ENCODE peak calls at places on chromosomes 5 and 9, in six cellular contexts. F, O, P, N, L and W are unnamed samples.
A peak's percentile ranks its signal among the peaks of the same experiment; 100 is the strongest.

GRCh38 chr9:125630436-125630835 is 76.6 kb downstream of the MAPKAP1 start:
- DNase-seq in O (no peak), P (no peak), L (no peak), N (no peak), F (no peak), W (no peak)

GRCh38 chr5:53407373-53407772 is 73.1 kb upstream of the FST start:
- DNase-seq in N (no peak), L (no peak), P (no peak), O (no peak), F (no peak), W (no peak)

GRCh38 chr9:33320568-33321261 is 30.4 kb downstream of the NFX1 start:
- DNase-seq in L (no peak), N (peak; percentile 90), F (peak; percentile 48), O (no peak), P (no peak), W (no peak)

GRCh38 chr5:126849101-126849678 is 72.3 kb downstream of the LMNB1 start:
- DNase-seq in N (no peak), O (no peak), F (peak; percentile 37), P (no peak), L (no peak), W (no peak)

GRCh38 chr5:55114061-55114460 is 11.6 kb downstream of the GZMA start:
- DNase-seq in F (no peak), P (no peak), L (no peak), N (no peak), O (no peak), W (no peak)

GRCh38 chr9:131668439-131669233 is 71.2 kb downstream of the RAPGEF1 start:
- DNase-seq in P (no peak), O (no peak), F (peak; percentile 44), L (no peak), N (no peak), W (peak; percentile 36)

GRCh38 chr5:93571111-93571977 is 9.7 kb downstream of the NR2F1-AS1 start:
- DNase-seq in P (no peak), F (no peak), N (no peak), L (no peak), O (no peak), W (no peak)

GRCh38 chr5:164663223-164663989 is 1158.0 kb downstream of the MAT2B start:
- DNase-seq in F (no peak), O (no peak), P (no peak), L (no peak), N (no peak), W (no peak)

GRCh38 chr5:83751201-83751600 is 30.5 kb upstream of the HAPLN1 start:
- DNase-seq in N (no peak), O (no peak), L (no peak), P (no peak), F (no peak), W (no peak)

GRCh38 chr5:112472614-112473013 is 53.5 kb upstream of the EPB41L4A start:
- DNase-seq in O (no peak), N (no peak), P (no peak), L (no peak), F (no peak), W (no peak)

GRCh38 chr5:33488558-33489355 is 48.0 kb downstream of the TARS1 start:
- DNase-seq in F (no peak), L (no peak), O (no peak), P (no peak), N (no peak), W (no peak)

GRCh38 chr5:123951204-123951977 is 439.4 kb downstream of the CSNK1G3 start:
- DNase-seq in F (no peak), N (peak; percentile 86), L (no peak), O (no peak), P (no peak), W (no peak)

GRCh38 chr5:42879267-42879666 is 67.6 kb upstream of the SELENOP start:
- DNase-seq in P (no peak), F (peak; percentile 66), L (peak; percentile 71), O (no peak), N (no peak), W (no peak)

GRCh38 chr5:54217826-54218503 is 92.4 kb downstream of the ARL15 start:
- DNase-seq in F (peak; percentile 75), L (peak; percentile 40), P (peak; percentile 57), N (peak; percentile 60), O (no peak), W (no peak)

GRCh38 chr5:96259211-96259772 is 173.8 kb downstream of the PCSK1 start:
- DNase-seq in P (no peak), O (no peak), F (no peak), L (no peak), N (no peak), W (no peak)

GRCh38 chr5:88675159-88675757 is 207.7 kb downstream of the MEF2C start:
- DNase-seq in P (no peak), N (no peak), F (no peak), O (no peak), L (no peak), W (no peak)

DNA sequence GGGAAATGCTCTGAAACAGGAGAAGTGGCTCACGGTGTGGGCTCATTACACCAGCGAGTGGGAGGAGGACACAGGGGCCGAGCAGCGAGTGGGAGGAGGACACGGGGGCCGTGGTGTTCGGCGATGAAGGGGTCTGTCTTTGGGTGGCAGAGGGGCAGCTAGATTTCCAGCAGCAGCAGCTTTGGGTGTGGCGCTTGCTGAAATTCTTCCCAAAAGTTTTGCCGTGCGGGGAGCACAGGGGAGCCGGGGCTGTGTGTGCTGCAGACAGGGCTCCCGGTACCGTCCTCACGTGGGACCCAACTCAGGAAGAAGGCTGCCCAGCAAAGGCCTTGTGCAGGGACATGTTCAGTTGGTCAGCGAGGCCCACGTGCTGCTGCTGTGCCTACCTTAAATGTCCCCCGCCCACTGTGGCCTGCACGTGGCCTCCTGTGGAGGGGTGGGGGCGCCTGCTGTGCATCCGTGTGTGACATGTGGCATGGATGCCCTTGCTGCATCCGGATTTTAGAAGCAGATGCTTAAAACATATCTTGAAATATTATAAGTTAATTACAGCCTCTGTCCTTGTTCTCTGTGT is 124.3 kb upstream of the CACNA1B start:
- DNase-seq in P (no peak), O (no peak), N (no peak), F (no peak), L (no peak), W (no peak)
- H3K27ac ChIP-seq in P (no peak overlapping the region), O (no peak overlapping the region), N (no peak overlapping the region), F (no peak overlapping the region), L (no peak overlapping the region), W (no peak overlapping the region)

DNA sequence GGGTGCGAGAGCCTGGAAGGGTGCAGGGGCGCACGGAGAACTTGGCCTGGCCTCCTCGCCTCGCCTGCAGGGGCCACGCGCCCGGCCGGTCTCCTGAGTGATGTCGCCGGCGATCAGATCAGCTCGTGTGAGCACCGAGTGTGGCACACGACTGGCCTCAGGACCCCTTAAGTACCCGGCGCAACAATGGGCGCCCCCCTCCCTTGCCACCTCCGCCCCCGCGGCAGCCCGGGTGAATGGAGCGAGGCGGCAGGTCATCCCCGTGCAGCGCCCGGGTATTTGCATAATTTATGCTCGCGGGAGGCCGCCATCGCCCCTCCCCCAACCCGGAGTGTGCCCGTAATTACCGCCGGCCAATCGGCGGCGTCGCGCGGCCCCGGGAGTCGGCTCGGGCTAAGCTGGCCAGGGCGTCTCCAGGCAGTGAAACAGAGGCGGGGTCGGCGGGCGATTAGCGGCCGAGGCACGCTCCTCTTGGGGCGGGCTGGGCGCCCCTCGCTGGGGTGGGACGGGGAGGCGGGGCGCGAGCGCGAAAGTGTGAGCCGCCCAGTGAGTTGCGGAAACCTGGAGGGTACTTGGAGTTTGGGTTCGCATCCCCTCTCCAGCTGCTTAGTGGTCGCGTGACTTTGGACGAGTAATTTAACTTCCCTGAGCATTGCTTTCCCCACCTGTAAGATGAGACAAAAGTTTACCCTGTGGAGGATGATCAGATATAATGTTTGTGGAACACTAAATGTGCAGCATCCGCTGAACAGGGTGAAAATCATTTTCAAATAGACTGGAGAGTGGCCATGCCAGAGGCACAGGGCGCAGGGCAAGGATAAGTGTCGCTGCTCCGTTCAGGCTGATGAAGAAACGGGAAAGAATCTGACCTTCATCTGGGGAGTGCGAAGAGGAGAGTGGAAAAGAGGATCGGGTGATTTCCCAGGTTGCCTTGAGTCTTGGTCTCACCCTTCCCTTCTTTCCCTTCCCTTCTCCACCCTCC is at the start of gene NEUROG1:
- DNase-seq in P (no peak), O (no peak), L (peak; percentile 27), N (no peak), F (peak; percentile 26), W (no peak)
- H3K27me3 ChIP-seq in P (peaks cover 100% of the 10 kb centered on the region), O (peaks cover 28% of the 10 kb centered on the region), L (peaks cover 55% of the 10 kb centered on the region), N (peaks cover 85% of the 10 kb centered on the region), F (peaks cover 100% of the 10 kb centered on the region), W (peaks cover 73% of the 10 kb centered on the region)

DNA sequence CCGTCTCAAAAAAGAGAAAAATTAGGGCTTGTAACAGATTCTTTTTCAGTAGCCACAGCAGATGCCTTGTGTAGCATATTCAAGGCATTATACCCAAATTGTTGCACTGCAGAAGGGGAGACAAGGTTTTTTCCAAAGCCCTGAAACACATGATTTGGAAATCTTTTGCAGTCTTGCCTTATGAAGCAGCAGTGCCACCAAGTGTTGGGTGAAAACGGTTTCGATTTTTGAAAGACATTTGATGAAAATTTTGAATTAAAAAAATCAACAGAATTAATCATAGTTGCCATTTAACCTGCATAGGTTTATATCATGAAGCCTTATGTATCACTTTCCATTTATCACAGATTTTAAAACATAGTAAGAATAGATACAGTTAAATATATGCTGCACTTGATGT is 479.5 kb downstream of the TAF11L14 start:
- DNase-seq in P (no peak), N (no peak), F (peak; percentile 22), O (no peak), L (no peak), W (no peak)
- TF ChIP-seq CTCF in P (no peak), N (no peak), F (peak; percentile 49), O (no peak), L (no peak), W (peak; percentile 32)

DNA sequence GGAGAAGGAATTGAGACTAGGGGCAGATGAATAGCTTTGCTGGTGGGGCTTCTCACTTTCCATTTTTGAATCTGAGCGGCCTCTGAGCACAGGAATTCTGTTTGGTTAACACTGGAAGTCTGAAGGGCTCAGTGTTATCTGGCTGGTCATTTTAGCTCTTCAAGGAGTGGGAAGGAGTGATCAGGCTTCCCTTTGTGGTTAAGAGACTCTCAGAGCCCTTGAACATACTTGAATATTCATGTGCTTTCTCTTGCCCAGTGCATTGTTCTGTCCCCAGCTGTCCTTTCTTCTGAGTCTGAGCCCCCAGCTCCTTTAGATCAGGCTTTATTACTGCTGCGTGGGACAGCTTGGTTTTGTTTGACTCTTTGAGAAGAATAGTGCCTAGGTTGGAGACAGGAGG is 82.9 kb upstream of the GLRA1 start:
- DNase-seq in N (no peak), O (no peak), L (no peak), P (no peak), F (no peak), W (no peak)
- H3K27ac ChIP-seq in N (no peak overlapping the region), O (no peak overlapping the region), L (no peak overlapping the region), P (no peak overlapping the region), F (no peak overlapping the region), W (no peak overlapping the region)

GRCh38 chr5:77828445-77828844 is 52.3 kb upstream of the TBCA start:
- DNase-seq in N (no peak), O (no peak), L (no peak), P (no peak), F (no peak), W (no peak)

GRCh38 chr5:77832166-77832770 is 56.1 kb upstream of the TBCA start:
- DNase-seq in N (no peak), O (no peak), P (no peak), L (no peak), F (no peak), W (no peak)

GRCh38 chr5:77832938-77833337 is 56.8 kb upstream of the TBCA start:
- DNase-seq in F (no peak), P (no peak), L (no peak), N (no peak), O (no peak), W (no peak)
- H3K27me3 ChIP-seq in F (peaks cover 4% of the 10 kb centered on the region), P (peaks cover 8% of the 10 kb centered on the region), L (no peaks in the 10 kb centered on the region), N (peaks cover 7% of the 10 kb centered on the region), O (no peaks in the 10 kb centered on the region), W (no peaks in the 10 kb centered on the region)